ENCODE peak calls at places on chromosomes 16 and 17, in six cellular contexts. B is uterus, E is pancreas, X is suprapubic skin, W is testis, I is mucosa of descending colon. K is an unnamed sample.
A peak's percentile ranks its signal among the peaks of the same experiment; 100 is the strongest.

GRCh38 chr16:88569614-88569984 is 604 bp upstream of the ZC3H18 start:
- DNase-seq in B (no peak), E (peak; percentile 66), X (peak; percentile 76), W (no peak), I (peak; percentile 65), K (no peak)

GRCh38 chr17:35127751-35128514 is 6.5 kb downstream of the FNDC8 start:
- DNase-seq in B (no peak), E (no peak), X (no peak), W (no peak), I (no peak), K (no peak)

GRCh38 chr17:73546121-73546520 is 98.1 kb downstream of the SDK2 start:
- DNase-seq in B (no peak), E (no peak), X (no peak), W (no peak), I (no peak), K (no peak)

GRCh38 chr17:70310251-70310672 is 140.9 kb downstream of the KCNJ2 start:
- DNase-seq in B (no peak), E (no peak), X (no peak), W (no peak), I (no peak), K (no peak)

GRCh38 chr17:80738406-80738805 is 193.8 kb downstream of the RPTOR start:
- DNase-seq in B (no peak), E (no peak), X (no peak), W (no peak), I (no peak), K (no peak)

GRCh38 chr16:73480381-73480780 is 432.5 kb upstream of the ZFHX3 start:
- DNase-seq in B (no peak), E (no peak), X (no peak), W (no peak), I (no peak), K (no peak)

GRCh38 chr17:31740611-31741082 is 118.4 kb downstream of the COPRS start:
- DNase-seq in B (no peak), E (no peak), X (no peak), W (no peak), I (no peak), K (no peak)

GRCh38 chr16:89828870-89829629 is 775 bp downstream of the SPIRE2 start:
- DNase-seq in B (no peak), E (no peak), X (no peak), W (no peak), I (no peak), K (no peak)

GRCh38 chr16:29028457-29029167 is 43.8 kb downstream of the LAT start:
- DNase-seq in B (no peak), E (no peak), X (peak; percentile 59), W (no peak), I (no peak), K (peak; percentile 30)

DNA sequence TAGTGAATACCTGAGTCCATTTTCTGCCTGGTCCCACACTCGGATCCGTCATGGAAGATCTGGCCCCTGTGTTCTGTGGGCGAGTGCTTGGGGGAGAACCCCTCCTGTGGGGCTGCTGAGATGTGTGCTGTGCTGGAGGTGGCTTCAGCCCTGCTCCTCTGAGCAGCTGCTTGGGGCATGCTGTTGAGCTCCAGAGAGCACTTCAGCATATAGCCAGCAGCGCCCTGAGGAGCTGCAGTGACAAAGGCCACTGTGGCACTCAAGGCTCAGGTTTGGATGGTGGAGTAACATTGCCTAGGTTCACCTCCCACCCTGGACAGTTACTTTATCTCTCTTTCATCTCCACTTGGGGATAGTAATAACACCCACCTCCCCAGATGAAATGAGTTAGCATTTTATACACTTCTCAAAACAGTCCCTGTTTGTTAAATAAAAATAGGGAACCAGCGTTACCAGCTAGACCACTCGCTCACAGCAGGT is 75.3 kb downstream of the KSR1 start:
- DNase-seq in B (no peak), E (no peak), X (no peak), W (no peak), I (no peak), K (no peak)
- H3K4me1 ChIP-seq in B (peaks cover 9% of the 10 kb centered on the region), E (peaks cover 67% of the 10 kb centered on the region), X (peaks cover 40% of the 10 kb centered on the region), W (peaks cover 5% of the 10 kb centered on the region), I (peaks cover 32% of the 10 kb centered on the region), K (peaks cover 5% of the 10 kb centered on the region)

DNA sequence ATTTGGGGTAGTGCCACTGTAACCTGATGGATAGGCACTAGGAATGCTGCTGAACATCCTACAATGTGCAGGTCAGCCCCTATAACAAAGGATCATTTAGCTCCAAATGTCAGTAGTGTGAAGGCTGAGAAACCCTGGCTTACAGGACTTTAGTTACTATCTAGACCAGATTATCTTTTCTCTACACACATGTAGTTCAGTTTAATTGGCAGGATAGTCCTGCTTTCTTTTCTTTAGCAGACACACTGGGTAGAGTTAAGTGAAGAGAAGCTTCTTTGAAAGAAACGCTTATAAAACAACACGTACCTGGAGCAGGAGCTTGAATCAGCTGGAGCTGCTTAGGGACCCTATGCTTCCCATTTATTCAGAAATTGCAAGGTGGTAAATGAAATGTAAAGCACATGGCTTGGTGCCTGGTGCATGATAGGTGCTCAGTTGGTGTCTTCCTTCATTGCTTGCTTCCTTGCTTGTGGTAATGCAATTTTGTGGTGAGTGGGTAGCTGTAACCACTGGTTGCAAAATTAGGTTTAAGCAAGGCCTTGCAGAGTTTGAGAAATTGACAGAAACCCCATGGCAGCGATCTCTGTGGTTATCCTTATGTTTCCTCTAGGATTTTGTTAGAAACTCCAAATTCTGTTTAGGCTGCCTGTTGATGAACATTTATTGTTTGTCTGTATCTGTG is 9.4 kb downstream of the METTL9 start:
- DNase-seq in B (no peak), E (no peak), X (no peak), W (no peak), I (no peak), K (peak; percentile 16)
- H3K4me1 ChIP-seq in B (peaks cover 5% of the 10 kb centered on the region), E (peaks cover 20% of the 10 kb centered on the region), X (peaks cover 81% of the 10 kb centered on the region), W (peaks cover 13% of the 10 kb centered on the region), I (peaks cover 13% of the 10 kb centered on the region), K (peaks cover 70% of the 10 kb centered on the region)

DNA sequence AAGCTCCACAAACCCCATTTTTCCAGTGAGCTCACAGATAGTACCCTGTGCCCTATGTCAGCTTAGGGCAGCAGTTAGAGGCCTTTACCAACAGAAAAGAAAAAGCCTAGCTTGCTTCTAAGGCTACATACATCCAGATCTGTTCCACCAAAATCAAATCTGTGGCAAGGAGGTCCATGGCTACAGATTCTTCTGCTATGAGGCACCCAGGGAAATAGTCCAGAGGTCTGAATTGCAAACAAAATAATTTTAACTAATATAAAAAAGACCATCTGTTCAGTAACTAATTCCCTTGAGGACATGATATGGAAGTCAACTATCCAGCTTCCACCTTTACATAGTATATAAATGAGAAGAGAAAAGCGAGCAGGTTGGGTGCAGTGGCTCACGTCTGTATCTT is 129.3 kb downstream of the PARN start:
- DNase-seq in B (no peak), E (no peak), X (no peak), W (no peak), I (no peak), K (no peak)
- H3K4me1 ChIP-seq in B (peaks cover 3% of the 10 kb centered on the region), E (peaks cover 20% of the 10 kb centered on the region), X (peaks cover 71% of the 10 kb centered on the region), W (peaks cover 10% of the 10 kb centered on the region), I (peaks cover 6% of the 10 kb centered on the region), K (no peaks in the 10 kb centered on the region)

GRCh38 chr17:8377422-8377821 is 918 bp upstream of the KRABD2 start:
- DNase-seq in B (no peak), E (no peak), X (no peak), W (no peak), I (no peak), K (no peak)

GRCh38 chr17:8383143-8383974 is at the start of gene RPL26:
- DNase-seq in B (peak; percentile 99), E (peak; percentile 93), X (peak; percentile 98), W (peak; percentile 99), I (peak; percentile 96), K (peak; percentile 88)

GRCh38 chr17:8382880-8383142 is 182 bp downstream of the RPL26 start:
- DNase-seq in B (no peak), E (no peak), X (no peak), W (no peak), I (no peak), K (no peak)

GRCh38 chr17:8382052-8382879 is 727 bp downstream of the RPL26 start:
- DNase-seq in B (no peak), E (no peak), X (no peak), W (no peak), I (no peak), K (no peak)

GRCh38 chr17:8380049-8380448 is 2.9 kb downstream of the RPL26 start:
- DNase-seq in B (no peak), E (no peak), X (no peak), W (no peak), I (no peak), K (no peak)
- H3K4me1 ChIP-seq in B (peaks cover 24% of the 10 kb centered on the region), E (peaks cover 31% of the 10 kb centered on the region), X (peaks cover 58% of the 10 kb centered on the region), W (peaks cover 35% of the 10 kb centered on the region), I (peaks cover 55% of the 10 kb centered on the region), K (peaks cover 55% of the 10 kb centered on the region)

DNA sequence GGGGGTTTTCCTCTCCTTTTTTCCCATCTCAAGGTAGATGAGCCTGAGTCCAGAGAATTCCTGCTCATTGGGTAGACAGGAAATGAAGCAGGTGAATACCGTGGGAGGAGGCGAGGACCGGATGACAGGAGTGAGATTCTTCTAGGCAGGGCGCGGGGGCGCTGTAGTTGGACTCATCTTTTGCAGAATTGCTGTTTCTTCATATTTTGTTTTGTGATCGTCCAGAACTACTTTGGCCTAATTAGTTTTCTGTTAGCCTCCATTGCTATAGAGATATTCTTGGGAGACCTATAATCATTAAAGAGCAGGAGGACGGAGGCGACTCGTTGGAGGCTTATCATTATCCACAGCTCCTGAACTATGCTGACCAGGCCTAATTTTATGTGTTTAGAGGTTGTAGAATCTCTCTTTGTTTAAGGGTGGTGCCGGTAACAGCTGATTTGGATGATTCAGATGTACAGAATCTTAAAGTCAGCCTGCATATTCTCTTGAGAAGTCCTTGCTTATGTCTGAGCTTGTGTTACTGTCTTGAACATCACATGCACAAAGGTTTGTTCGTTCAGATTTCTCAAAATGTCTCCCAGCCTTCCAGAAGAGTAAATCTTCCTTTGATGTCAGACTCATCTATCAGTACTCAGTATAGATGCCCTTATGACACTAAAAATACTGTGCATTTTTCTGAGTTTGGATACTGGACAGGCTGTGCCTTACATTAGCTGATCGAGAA is 741 bp downstream of the ATP6V0A1 start:
- DNase-seq in B (peak; percentile 68), E (peak; percentile 63), X (peak; percentile 76), W (peak; percentile 81), I (peak; percentile 74), K (no peak)
- H3K4me1 ChIP-seq in B (no peaks in the 10 kb centered on the region), E (peaks cover 18% of the 10 kb centered on the region), X (peaks cover 52% of the 10 kb centered on the region), W (peaks cover 21% of the 10 kb centered on the region), I (peaks cover 23% of the 10 kb centered on the region), K (peaks cover 43% of the 10 kb centered on the region)

DNA sequence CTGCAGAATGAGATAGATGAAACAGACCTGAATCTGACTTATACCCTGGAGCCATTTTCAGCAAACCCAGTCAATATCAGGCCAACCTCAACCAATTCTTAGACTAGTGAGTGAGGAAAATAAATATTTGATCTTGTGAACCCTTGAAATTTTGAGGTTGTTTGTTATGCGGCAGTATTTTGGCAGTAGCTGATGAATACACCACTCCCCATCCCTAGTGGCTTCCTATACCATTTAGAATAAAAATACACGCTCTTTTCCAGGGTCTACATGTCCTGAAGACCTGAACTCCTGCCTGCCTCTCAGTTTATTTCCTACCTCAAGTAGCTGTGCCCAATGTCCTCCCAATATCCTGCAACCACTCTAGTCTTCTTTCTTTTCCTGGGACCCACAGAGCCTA is 647.3 kb downstream of the WWOX start:
- DNase-seq in B (no peak), E (no peak), X (no peak), W (no peak), I (no peak), K (no peak)
- H3K4me1 ChIP-seq in B (no peaks in the 10 kb centered on the region), E (no peaks in the 10 kb centered on the region), X (peaks cover 8% of the 10 kb centered on the region), W (no peaks in the 10 kb centered on the region), I (peaks cover 38% of the 10 kb centered on the region), K (peaks cover 52% of the 10 kb centered on the region)

K was measured in CD8-positive, alpha-beta memory T cell.